ENCODE peak calls at places on chromosomes 2 and 18, in four cellular contexts. J, R, Z and P are unnamed samples.

GRCh38 chr2:9099341-9099751 is 95.9 kb upstream of the MBOAT2 start:
- DNase-seq in Z (no peak), J (peak; percentile 55), R (peak; percentile 33), P (no peak)

GRCh38 chr2:43114210-43114609 is 112.2 kb downstream of the ZFP36L2 start:
- DNase-seq in R (no peak), Z (no peak), J (peak; percentile 86), P (no peak)

GRCh38 chr2:3196716-3197115 is 180.9 kb downstream of the EIPR1 start:
- DNase-seq in Z (no peak), J (no peak), R (no peak), P (no peak)

GRCh38 chr2:129934044-129934822 is 45.2 kb upstream of the RAB6C start:
- DNase-seq in Z (peak; percentile 54), R (peak; percentile 45), J (no peak), P (no peak)

GRCh38 chr2:28691774-28692281 is 59.8 kb upstream of the PPP1CB start:
- DNase-seq in R (peak; percentile 46), J (peak; percentile 48), Z (peak; percentile 75), P (no peak)

GRCh38 chr18:13242797-13243196 is 24.2 kb downstream of the LDLRAD4 start:
- DNase-seq in J (no peak), R (no peak), Z (no peak), P (no peak)

GRCh38 chr18:50879302-50880107 is 587 bp downstream of the ME2 start:
- DNase-seq in R (peak; percentile 70), J (peak; percentile 5), Z (no peak), P (peak; percentile 61)

GRCh38 chr2:64943387-64944150 is 45.6 kb upstream of the SLC1A4 start:
- DNase-seq in J (peak; percentile 65), Z (no peak), R (peak; percentile 91), P (no peak)

GRCh38 chr2:46310446-46310845 is 13.2 kb downstream of the EPAS1 start:
- DNase-seq in Z (no peak), J (no peak), R (no peak), P (no peak)

GRCh38 chr18:48859311-48860275 is 91.2 kb downstream of the SMAD7 start:
- DNase-seq in Z (peak; percentile 92), R (no peak), J (no peak), P (no peak)

GRCh38 chr2:65991864-65992554 is 442.9 kb upstream of the MEIS1 start:
- DNase-seq in Z (no peak), R (no peak), J (no peak), P (no peak)

GRCh38 chr2:201228271-201228911 is 31.9 kb upstream of the CASP8 start:
- DNase-seq in Z (no peak), J (peak; percentile 54), R (peak; percentile 33), P (no peak)

GRCh38 chr18:9944805-9945204 is 31.0 kb downstream of the VAPA start:
- DNase-seq in R (no peak), J (no peak), Z (no peak), P (no peak)

GRCh38 chr18:9946831-9947230 is 33.0 kb downstream of the VAPA start:
- DNase-seq in R (peak; percentile 52), J (no peak), Z (no peak), P (no peak)

GRCh38 chr18:9943311-9943710 is 29.5 kb downstream of the VAPA start:
- DNase-seq in J (no peak), Z (no peak), R (no peak), P (no peak)

GRCh38 chr18:9941108-9941507 is 27.3 kb downstream of the VAPA start:
- DNase-seq in R (no peak), J (no peak), Z (no peak), P (no peak)

GRCh38 chr18:9941660-9942059 is 27.8 kb downstream of the VAPA start:
- DNase-seq in Z (no peak), J (no peak), R (no peak), P (no peak)
- H3F3A ChIP-seq in Z (no peaks in the 10 kb centered on the region), J (no peaks in the 10 kb centered on the region), R (peaks cover 4% of the 10 kb centered on the region), P (no peaks in the 10 kb centered on the region)

GRCh38 chr2:29921560-29921915 is at the start of gene ALK:
- DNase-seq in Z (peak; percentile 98), J (peak; percentile 93), R (peak; percentile 93), P (peak; percentile 92)

GRCh38 chr2:29920130-29920577 is 1.2 kb downstream of the ALK start:
- DNase-seq in R (peak; percentile 60), Z (peak; percentile 94), J (peak; percentile 35), P (peak; percentile 68)

GRCh38 chr2:29923110-29923721 is 1.8 kb upstream of the ALK start:
- DNase-seq in Z (peak; percentile 87), R (peak; percentile 79), J (peak; percentile 81), P (peak; percentile 78)

GRCh38 chr2:29916571-29916970 is 4.8 kb downstream of the ALK start:
- DNase-seq in J (peak; percentile 43), R (no peak), Z (no peak), P (no peak)

GRCh38 chr2:29920631-29921559 is 491 bp downstream of the ALK start:
- DNase-seq in Z (peak; percentile 37), R (peak; percentile 57), J (peak; percentile 35), P (peak; percentile 14)
- TF ChIP-seq EZH2 in Z (peak; percentile 82), R (no peak), J (no peak), P (no peak)

DNA sequence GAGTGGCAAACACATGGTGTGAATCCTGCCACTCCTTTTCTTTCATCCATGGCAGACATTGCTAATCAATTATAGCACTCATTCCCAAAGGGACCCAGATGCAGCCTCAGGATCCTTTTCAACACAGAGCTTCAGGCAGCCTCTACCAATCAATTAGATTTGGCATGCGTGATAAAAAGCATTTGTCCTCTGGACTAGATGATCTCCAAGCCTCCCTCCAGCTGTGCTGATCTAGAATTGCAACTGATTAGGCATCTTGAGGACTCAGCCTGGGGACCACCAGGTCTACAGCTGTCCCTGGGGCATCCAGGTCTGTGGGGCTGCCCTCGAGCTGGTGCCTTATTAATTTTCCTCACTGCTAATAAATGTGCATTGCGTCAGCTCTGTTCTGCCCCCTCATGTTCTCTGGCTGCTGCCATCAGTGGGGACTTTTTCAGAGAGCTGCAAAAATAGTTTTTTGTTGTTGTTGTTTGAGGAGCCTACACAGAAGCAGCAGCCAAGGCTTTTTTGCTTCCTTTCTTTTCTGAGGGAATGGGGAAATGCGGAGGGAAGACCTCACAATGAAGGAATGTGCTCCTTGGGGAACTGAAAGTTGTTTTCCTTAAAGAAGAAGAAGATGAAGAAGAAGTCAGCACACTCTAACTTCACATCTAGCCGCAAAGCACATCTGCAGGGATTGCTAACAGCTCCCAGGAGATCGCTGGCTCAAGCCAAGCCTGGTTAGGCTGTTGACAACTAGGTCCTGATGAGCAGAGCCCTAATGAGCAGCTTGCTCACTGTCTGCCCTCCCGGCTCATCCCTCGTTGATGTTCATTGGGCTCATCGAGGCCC is 8.8 kb upstream of the ATOH8 start:
- DNase-seq in R (peak; percentile 96), Z (peak; percentile 20), J (no peak), P (no peak)
- H3K9ac ChIP-seq in R (peak overlapping the region; percentile 99), Z (no peak overlapping the region), J (no peak overlapping the region), P (no peak overlapping the region)

DNA sequence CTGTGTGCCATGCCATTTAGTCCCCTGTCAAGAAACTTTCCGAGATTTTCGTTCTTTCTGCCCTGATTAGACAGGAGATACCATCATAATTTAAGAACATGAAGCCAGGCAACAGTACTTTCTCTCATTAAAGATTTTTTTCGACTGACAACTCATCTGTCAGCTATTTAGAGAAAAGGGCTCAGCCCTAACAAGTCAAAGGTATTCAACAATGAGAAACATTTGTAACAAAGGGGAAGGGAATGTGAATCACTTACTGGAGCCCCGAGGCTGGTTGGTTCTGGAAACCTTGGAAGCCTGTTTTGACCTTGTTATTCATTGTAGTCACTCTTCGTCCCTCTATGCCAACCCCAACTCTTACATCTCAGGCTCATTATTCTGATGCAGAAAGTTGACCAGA is 199.4 kb downstream of the SPP2 start:
- DNase-seq in J (peak; percentile 93), Z (peak; percentile 11), R (peak; percentile 88), P (no peak)
- H3F3A ChIP-seq in J (peaks cover 10% of the 10 kb centered on the region), Z (no peaks in the 10 kb centered on the region), R (peaks cover 42% of the 10 kb centered on the region), P (no peaks in the 10 kb centered on the region)

DNA sequence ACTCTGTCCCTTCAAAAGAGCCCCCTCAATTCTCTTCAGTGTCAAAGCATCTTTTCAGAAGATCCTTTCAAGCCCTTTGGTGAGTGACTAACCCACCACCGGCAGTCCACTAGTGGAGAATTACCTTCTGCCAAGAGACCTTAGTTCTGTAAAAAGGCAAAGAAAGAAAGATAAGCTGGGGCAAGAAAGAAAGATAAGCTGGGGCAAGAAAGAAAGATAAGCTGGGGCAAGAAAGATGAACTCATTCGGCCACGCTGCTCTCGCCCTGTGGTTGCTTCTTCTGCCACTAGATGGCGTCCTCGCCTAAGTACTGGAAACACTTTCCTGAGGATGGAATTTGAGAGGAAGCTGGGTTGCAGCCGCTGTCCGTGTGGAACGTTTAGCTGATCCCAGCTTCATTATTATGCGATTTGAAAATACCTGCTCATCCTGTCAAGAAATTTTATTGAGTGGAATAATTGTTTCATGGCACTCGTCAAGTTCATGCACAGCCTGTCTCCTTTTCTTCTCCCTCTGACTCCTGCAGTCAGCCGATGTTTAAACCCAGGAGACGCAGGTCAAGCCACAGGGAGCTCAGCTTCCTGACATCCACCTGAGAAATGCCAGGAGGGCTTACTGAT is 17.3 kb upstream of the ANXA4 start:
- DNase-seq in R (peak; percentile 86), Z (peak; percentile 90), J (peak; percentile 94), P (peak; percentile 73)
- TF ChIP-seq EZH2 in R (no peak), Z (no peak), J (no peak), P (no peak)

GRCh38 chr2:7884338-7884737 is 797.5 kb upstream of the ID2 start:
- DNase-seq in Z (no peak), J (no peak), R (no peak), P (no peak)

GRCh38 chr2:7880561-7880960 is 801.3 kb upstream of the ID2 start:
- DNase-seq in R (peak; percentile 16), Z (no peak), J (no peak), P (no peak)

GRCh38 chr2:7881456-7881855 is 800.4 kb upstream of the ID2 start:
- DNase-seq in Z (no peak), R (no peak), J (no peak), P (no peak)

GRCh38 chr2:7881038-7881437 is 800.8 kb upstream of the ID2 start:
- DNase-seq in Z (no peak), J (no peak), R (peak; percentile 40), P (no peak)

DNA sequence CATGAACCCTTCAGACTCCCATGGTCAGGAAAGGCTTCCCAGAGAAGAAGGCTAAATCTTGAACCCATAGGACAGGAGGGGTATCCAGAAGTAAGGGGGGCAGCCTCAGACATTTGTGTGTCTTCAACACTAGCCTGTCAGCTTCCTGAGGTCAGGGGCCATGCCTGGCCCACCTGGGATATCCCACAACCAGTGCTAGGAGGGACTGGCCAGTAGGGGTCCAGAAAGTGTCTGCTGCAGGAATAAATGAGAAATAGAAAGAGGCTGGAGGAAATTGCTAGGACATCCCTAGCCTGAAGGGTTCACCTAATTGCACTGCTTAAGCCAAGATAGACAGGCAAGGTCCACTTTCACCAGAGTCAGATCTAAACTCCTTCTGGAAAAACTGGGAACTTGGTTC is 799.6 kb upstream of the ID2 start:
- DNase-seq in Z (no peak), J (no peak), R (no peak), P (no peak)
- H3K9ac ChIP-seq in Z (no peak overlapping the region), J (no peak overlapping the region), R (no peak overlapping the region), P (no peak overlapping the region)